ENCODE peak calls at places on chromosomes 7 and 10, in ten cellular contexts. W is OCI-LY7, L is neural progenitor cell, J is left ventricle myocardium inferior, Y is sigmoid colon, N is heart left ventricle, F is Panc1, O is kidney, R is cardiac muscle cell, C is MM.1S. M is an unnamed sample.
A peak's percentile ranks its signal among the peaks of the same experiment; 100 is the strongest.

GRCh38 chr7:44694766-44695165 is 53.9 kb upstream of the ZMIZ2 start:
- DNase-seq in W (no peak), L (no peak), J (no peak), Y (no peak), N (no peak), F (no peak), O (no peak), R (no peak), C (no peak), M (no peak)

GRCh38 chr7:72118366-72118765 is 293.8 kb downstream of the CALN1 start:
- DNase-seq in W (no peak), L (no peak), J (no peak), Y (no peak), N (no peak), F (no peak), O (no peak), R (no peak), C (no peak), M (no peak)

GRCh38 chr7:47269466-47269836 is 312.5 kb downstream of the TNS3 start:
- DNase-seq in W (no peak), L (no peak), J (no peak), Y (no peak), N (no peak), F (no peak), O (no peak), R (no peak), C (no peak), M (no peak)

GRCh38 chr7:143281529-143281928 is 3.2 kb upstream of the TMEM139 start:
- DNase-seq in W (no peak), L (no peak), J (no peak), Y (no peak), N (no peak), F (no peak), O (no peak), R (no peak), C (no peak), M (no peak)

GRCh38 chr7:113256883-113257531 is 138.7 kb upstream of the SMIM30 start:
- DNase-seq in W (no peak), L (no peak), J (no peak), Y (no peak), N (no peak), F (no peak), O (no peak), R (peak; percentile 3), C (peak; percentile 6), M (no peak)

GRCh38 chr7:56537952-56538351 is 421.7 kb upstream of the NUPR2 start:
- DNase-seq in W (no peak), L (no peak), J (peak; percentile 40), Y (no peak), N (no peak), F (no peak), O (no peak), R (no peak), C (no peak), M (no peak)

GRCh38 chr7:137903382-137904169 is 56.8 kb upstream of the DGKI start:
- DNase-seq in W (peak; percentile 83), L (peak; percentile 83), J (no peak), Y (peak; percentile 79), N (peak; percentile 59), F (peak; percentile 69), O (no peak), R (peak; percentile 80), C (peak; percentile 81), M (peak; percentile 65)

GRCh38 chr7:134632052-134632451 is 14.6 kb upstream of the BPGM start:
- DNase-seq in W (no peak), L (no peak), J (no peak), Y (no peak), N (no peak), F (no peak), O (no peak), R (no peak), C (no peak), M (no peak)

DNA sequence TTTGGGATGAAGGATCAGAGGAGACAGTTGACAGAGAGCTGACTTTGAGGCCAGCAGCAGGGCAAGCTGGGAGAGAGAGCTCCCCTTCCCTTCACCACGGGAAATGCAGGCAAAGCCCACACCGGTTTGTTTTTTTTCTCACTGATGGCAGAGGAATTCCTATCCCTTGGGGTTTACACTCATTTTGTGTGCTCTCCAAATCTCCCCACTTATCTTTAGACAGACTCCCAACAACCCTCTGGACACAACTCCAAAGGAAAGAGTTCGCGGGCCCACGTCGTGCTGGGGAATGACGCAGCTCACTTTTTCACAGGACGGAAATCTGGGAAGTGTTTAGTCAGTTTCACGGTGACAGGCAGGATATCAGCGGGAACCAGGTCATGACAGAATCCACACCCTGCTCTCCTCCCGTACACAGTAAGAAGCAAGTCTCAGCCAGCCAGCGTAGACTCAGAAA is 68.3 kb upstream of the FAM171A1 start:
- DNase-seq in W (no peak), L (peak; percentile 53), J (peak; percentile 55), Y (peak; percentile 70), N (peak; percentile 58), F (no peak), O (peak; percentile 74), R (peak; percentile 86), C (no peak), M (no peak)
- TF ChIP-seq CTCF in W (no peak), L (peak; percentile 40), J (peak; percentile 58), Y (no peak), N (peak; percentile 42), F (peak; percentile 28), O (no peak), R (peak; percentile 59), C (no peak), M (peak; percentile 58)

GRCh38 chr10:11355625-11356024 is 255.8 kb downstream of the USP6NL start:
- DNase-seq in W (no peak), L (no peak), J (no peak), Y (peak; percentile 65), N (no peak), F (no peak), O (no peak), R (no peak), C (no peak), M (no peak)

GRCh38 chr10:11358923-11359560 is 252.4 kb downstream of the USP6NL start:
- DNase-seq in W (no peak), L (no peak), J (no peak), Y (no peak), N (no peak), F (no peak), O (no peak), R (no peak), C (no peak), M (no peak)

GRCh38 chr10:11359849-11360248 is 251.6 kb downstream of the USP6NL start:
- DNase-seq in W (no peak), L (no peak), J (no peak), Y (no peak), N (no peak), F (no peak), O (no peak), R (no peak), C (no peak), M (no peak)

GRCh38 chr10:11357361-11357760 is 254.1 kb downstream of the USP6NL start:
- DNase-seq in W (no peak), L (no peak), J (no peak), Y (no peak), N (no peak), F (no peak), O (no peak), R (no peak), C (no peak), M (no peak)

DNA sequence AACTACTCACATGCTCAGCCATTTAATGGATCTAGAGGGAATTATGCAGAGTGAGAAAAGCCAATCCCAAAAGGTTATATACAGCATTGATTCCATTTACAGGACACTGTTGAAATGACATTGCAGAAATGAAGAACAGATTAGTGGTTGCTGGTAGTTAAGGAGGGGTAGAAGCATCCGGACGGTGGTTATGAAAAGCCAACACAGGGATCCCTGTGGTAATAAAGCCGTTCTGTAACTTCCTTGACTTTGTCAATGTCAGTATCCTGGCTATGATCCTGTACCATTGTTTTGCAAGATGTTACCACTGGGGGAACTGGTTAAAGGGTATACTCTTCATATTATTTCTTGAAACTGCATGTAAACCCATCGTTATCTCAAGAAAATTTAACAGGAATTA is 253.4 kb downstream of the USP6NL start:
- DNase-seq in W (no peak), L (no peak), J (no peak), Y (no peak), N (no peak), F (no peak), O (no peak), R (no peak), C (no peak), M (no peak)
- H3K4me1 ChIP-seq in W (no peaks in the 10 kb centered on the region), L (no peaks in the 10 kb centered on the region), J (no peaks in the 10 kb centered on the region), Y (peaks cover 7% of the 10 kb centered on the region), N (no peaks in the 10 kb centered on the region), F (no peaks in the 10 kb centered on the region), O (no peaks in the 10 kb centered on the region), R (peaks cover 16% of the 10 kb centered on the region), C (no peaks in the 10 kb centered on the region), M (no peaks in the 10 kb centered on the region)

DNA sequence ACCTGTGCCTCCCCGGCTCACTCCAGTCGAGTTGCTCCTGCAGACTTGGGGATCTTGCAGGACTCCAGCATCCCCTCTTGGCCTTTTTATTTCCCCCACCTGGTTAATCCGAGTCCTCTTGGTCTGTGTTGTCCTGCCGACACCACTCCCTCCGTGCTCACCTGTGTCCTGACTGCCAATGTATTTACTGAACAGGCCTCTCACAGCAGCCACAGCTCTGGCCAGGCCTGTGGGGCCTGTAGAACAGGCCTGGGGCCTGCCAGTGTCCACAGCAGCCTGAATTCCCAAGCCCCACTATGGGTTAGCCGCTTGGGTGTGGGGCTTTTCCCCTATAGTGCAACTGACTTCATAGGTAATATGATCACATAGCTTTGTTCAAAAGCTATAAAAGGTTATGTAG is 46.3 kb downstream of the ZNF467 start:
- DNase-seq in W (no peak), L (no peak), J (no peak), Y (peak; percentile 50), N (no peak), F (no peak), O (peak; percentile 31), R (no peak), C (no peak), M (no peak)
- H3K36me3 ChIP-seq in W (peaks cover 18% of the 10 kb centered on the region), L (no peaks in the 10 kb centered on the region), J (peaks cover 95% of the 10 kb centered on the region), Y (peaks cover 52% of the 10 kb centered on the region), N (no peaks in the 10 kb centered on the region), F (no peaks in the 10 kb centered on the region), O (peaks cover 9% of the 10 kb centered on the region), R (peaks cover 43% of the 10 kb centered on the region), C (no peaks in the 10 kb centered on the region), M (peaks cover 30% of the 10 kb centered on the region)

GRCh38 chr10:13959443-13960359 is 371.0 kb downstream of the FRMD4A start:
- DNase-seq in W (no peak), L (no peak), J (no peak), Y (no peak), N (no peak), F (no peak), O (no peak), R (no peak), C (no peak), M (no peak)

GRCh38 chr10:13957856-13958255 is 371.1 kb downstream of the PRPF18 start:
- DNase-seq in W (no peak), L (no peak), J (no peak), Y (no peak), N (no peak), F (no peak), O (no peak), R (no peak), C (no peak), M (no peak)

GRCh38 chr10:13953371-13953770 is 366.6 kb downstream of the PRPF18 start:
- DNase-seq in W (no peak), L (no peak), J (no peak), Y (no peak), N (no peak), F (no peak), O (no peak), R (no peak), C (no peak), M (no peak)

GRCh38 chr10:13955426-13955825 is 368.7 kb downstream of the PRPF18 start:
- DNase-seq in W (no peak), L (no peak), J (no peak), Y (no peak), N (no peak), F (no peak), O (no peak), R (no peak), C (no peak), M (no peak)

DNA sequence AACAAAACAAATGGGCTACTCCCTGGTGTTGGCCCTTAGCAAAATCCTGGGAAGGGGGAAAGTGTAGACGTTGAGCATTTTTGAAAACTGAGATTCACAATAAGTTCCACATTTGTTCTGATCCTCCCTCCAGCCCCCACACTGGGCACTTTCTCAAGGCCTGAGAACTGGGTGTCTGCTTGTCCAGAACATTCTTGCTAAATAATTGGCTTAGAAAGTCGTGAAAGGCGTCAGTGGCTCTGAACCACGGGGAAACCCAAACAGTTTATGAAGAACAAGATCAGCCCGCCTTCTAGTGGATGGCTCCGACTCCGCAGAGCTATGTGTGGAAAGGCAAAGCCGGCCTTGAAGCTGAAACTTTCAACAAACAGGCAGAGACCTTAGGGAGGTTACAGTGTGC is 370.1 kb downstream of the PRPF18 start:
- DNase-seq in W (no peak), L (no peak), J (peak; percentile 74), Y (peak; percentile 92), N (peak; percentile 54), F (no peak), O (peak; percentile 85), R (peak; percentile 73), C (no peak), M (no peak)
- TF ChIP-seq CTCF in W (no peak), L (no peak), J (peak; percentile 61), Y (peak; percentile 24), N (peak; percentile 25), F (peak; percentile 51), O (no peak), R (peak; percentile 37), C (no peak), M (no peak)

M was measured in BE2C.